ENCODE peak calls at places on chromosomes 3 and 15, in nine cellular contexts. H is NCI-H748 treated with DMSO at 0.1 percent for 48 hours; N is naive thymus-derived CD8-positive, alpha-beta T cell; X is iris pigment epithelial cell; Y is left lung; F is foreskin keratinocyte; U is NCI-H526 treated with DMSO at 0.1 percent for 48 hours; O is OCI-M1; Q is NCI-H510A treated with DMSO at 0.1 percent for 48 hours. S is an unnamed sample.

GRCh38 chr15:89125038-89125826 is 37.0 kb downstream of the ABHD2 start:
- DNase-seq in H (no peak), N (no peak), X (no peak), Y (peak; percentile 64), F (no peak), U (no peak), O (no peak), Q (no peak), S (no peak)

GRCh38 chr15:72227192-72227586 is 3.8 kb downstream of the PKM start:
- DNase-seq in H (no peak), N (no peak), X (peak; percentile 91), Y (no peak), F (peak; percentile 96), U (no peak), O (peak; percentile 29), Q (no peak), S (no peak)

GRCh38 chr3:12477256-12477655 is 7.0 kb upstream of the TSEN2 start:
- DNase-seq in H (no peak), N (no peak), X (no peak), Y (no peak), F (no peak), U (no peak), O (no peak), Q (no peak), S (no peak)

GRCh38 chr15:63157891-63158431 is 684 bp upstream of the RPS27L start:
- DNase-seq in H (no peak), N (no peak), X (peak; percentile 88), Y (peak; percentile 62), F (peak; percentile 34), U (no peak), O (peak; percentile 78), Q (no peak), S (peak; percentile 79)

GRCh38 chr3:197135212-197135611 is 105.6 kb upstream of the MELTF start:
- DNase-seq in H (no peak), N (no peak), X (peak; percentile 34), Y (no peak), F (peak; percentile 62), U (no peak), O (no peak), Q (no peak), S (no peak)

GRCh38 chr3:123169492-123169929 is 32.2 kb upstream of the SEC22A start:
- DNase-seq in H (no peak), N (no peak), X (peak; percentile 12), Y (no peak), F (no peak), U (no peak), O (no peak), Q (no peak), S (no peak)

GRCh38 chr3:150329408-150329807 is 78.7 kb upstream of the TSC22D2 start:
- DNase-seq in H (no peak), N (no peak), X (no peak), Y (no peak), F (no peak), U (no peak), O (no peak), Q (no peak), S (no peak)

GRCh38 chr3:146557745-146558144 is 13.3 kb upstream of the PLSCR1 start:
- DNase-seq in H (no peak), N (no peak), X (no peak), Y (no peak), F (no peak), U (no peak), O (no peak), Q (no peak), S (no peak)

GRCh38 chr15:86650084-86650483 is 570.4 kb downstream of the AGBL1 start:
- DNase-seq in H (no peak), N (no peak), X (no peak), Y (no peak), F (no peak), U (no peak), O (peak; percentile 68), Q (no peak), S (peak; percentile 10)

GRCh38 chr3:130758624-130759023 is 12.0 kb upstream of the PIK3R4 start:
- DNase-seq in H (no peak), N (no peak), X (no peak), Y (no peak), F (no peak), U (no peak), O (no peak), Q (no peak), S (no peak)

GRCh38 chr3:42035816-42036482 is 55.2 kb upstream of the TRAK1 start:
- DNase-seq in H (no peak), N (no peak), X (no peak), Y (no peak), F (no peak), U (no peak), O (no peak), Q (no peak), S (no peak)

GRCh38 chr15:74210729-74211128 is 8.1 kb upstream of the STRA6 start:
- DNase-seq in H (no peak), N (no peak), X (no peak), Y (no peak), F (no peak), U (no peak), O (no peak), Q (no peak), S (no peak)

GRCh38 chr15:85531083-85531482 is 150.7 kb downstream of the AKAP13 start:
- DNase-seq in H (no peak), N (no peak), X (peak; percentile 28), Y (no peak), F (no peak), U (no peak), O (no peak), Q (no peak), S (no peak)

GRCh38 chr3:94643400-94643799 is 580.5 kb downstream of the NSUN3 start:
- DNase-seq in H (no peak), N (no peak), X (no peak), Y (no peak), F (no peak), U (no peak), O (no peak), Q (no peak), S (no peak)

GRCh38 chr15:74399511-74400312 is 32.3 kb upstream of the CYP11A1 start:
- DNase-seq in H (no peak), N (no peak), X (peak; percentile 59), Y (no peak), F (peak; percentile 61), U (no peak), O (no peak), Q (no peak), S (peak; percentile 82)

GRCh38 chr15:64596701-64597468 is 136.5 kb downstream of the ZNF609 start:
- DNase-seq in H (peak; percentile 22), N (peak; percentile 10), X (peak; percentile 68), Y (peak; percentile 54), F (no peak), U (peak; percentile 54), O (peak; percentile 65), Q (peak; percentile 30), S (peak; percentile 84)

GRCh38 chr3:154144825-154145465 is 23.8 kb downstream of the ARHGEF26 start:
- DNase-seq in H (no peak), N (no peak), X (peak; percentile 22), Y (no peak), F (no peak), U (no peak), O (no peak), Q (peak; percentile 49), S (no peak)

GRCh38 chr3:115693868-115694267 is 70.6 kb downstream of the GAP43 start:
- DNase-seq in H (no peak), N (no peak), X (no peak), Y (no peak), F (no peak), U (no peak), O (no peak), Q (peak; percentile 44), S (no peak)

GRCh38 chr3:149542375-149543312 is 68.1 kb downstream of the TM4SF4 start:
- DNase-seq in H (no peak), N (no peak), X (peak; percentile 70), Y (no peak), F (no peak), U (no peak), O (no peak), Q (no peak), S (no peak)

GRCh38 chr3:52827441-52827840 is 3.0 kb downstream of the ITIH4 start:
- DNase-seq in H (no peak), N (no peak), X (peak; percentile 52), Y (no peak), F (no peak), U (no peak), O (no peak), Q (no peak), S (no peak)

GRCh38 chr15:62142736-62143135 is 22.3 kb downstream of the C2CD4B start:
- DNase-seq in H (no peak), N (no peak), X (no peak), Y (no peak), F (no peak), U (no peak), O (no peak), Q (no peak), S (no peak)

GRCh38 chr15:59369597-59369996 is 3.1 kb downstream of the MYO1E start:
- DNase-seq in H (no peak), N (no peak), X (no peak), Y (no peak), F (peak; percentile 71), U (no peak), O (no peak), Q (no peak), S (no peak)

GRCh38 chr15:57640935-57641682 is 49.4 kb downstream of the MYZAP start:
- DNase-seq in H (no peak), N (no peak), X (peak; percentile 56), Y (no peak), F (peak; percentile 17), U (peak; percentile 35), O (peak; percentile 68), Q (peak; percentile 35), S (peak; percentile 30)

GRCh38 chr3:100496711-100497261 is 4.4 kb downstream of the TMEM45A start:
- DNase-seq in H (no peak), N (no peak), X (peak; percentile 82), Y (no peak), F (peak; percentile 81), U (no peak), O (peak; percentile 72), Q (no peak), S (no peak)

S was measured in KBM-7.